ENCODE peak calls at places on chromosomes 11 and 22, in four cellular contexts. G is sigmoid colon, U is stomach, O is A549. K is an unnamed sample.

GRCh38 chr11:128859563-128860441 is 7.3 kb downstream of the KCNJ1 start:
- DNase-seq in U (peak), O (peak), G (no peak), K (peak)

GRCh38 chr11:11798586-11799438 is 43.0 kb upstream of the USP47 start:
- DNase-seq in G (peak), O (peak), U (peak), K (peak)

GRCh38 chr11:108117746-108118371 is 3.5 kb upstream of the ACAT1 start:
- DNase-seq in O (peak), G (no peak), U (no peak), K (no peak)

GRCh38 chr11:17845431-17845881 is 110.9 kb downstream of the KCNC1 start:
- DNase-seq in U (no peak), G (no peak), O (no peak), K (no peak)

GRCh38 chr22:33811208-33811607 is 109.1 kb downstream of the LARGE1 start:
- DNase-seq in O (no peak), G (no peak), U (no peak), K (no peak)

GRCh38 chr22:40116496-40117200 is 61.1 kb upstream of the TNRC6B start:
- DNase-seq in O (no peak), G (no peak), U (no peak), K (no peak)

GRCh38 chr11:1171985-1172728 is 14.4 kb downstream of the MUC5AC start:
- DNase-seq in O (no peak), U (no peak), G (no peak), K (no peak)

GRCh38 chr22:37501610-37502341 is 15.6 kb upstream of the MFNG start:
- DNase-seq in U (peak), G (no peak), O (peak), K (peak)

GRCh38 chr11:131217313-131218297 is 152.8 kb upstream of the NTM start:
- DNase-seq in G (no peak), O (peak), U (no peak), K (no peak)

GRCh38 chr11:6219359-6219758 is 14.0 kb downstream of the C11orf42 start:
- DNase-seq in U (no peak), O (peak), G (no peak), K (no peak)

GRCh38 chr22:24398409-24398808 is 29.0 kb upstream of the ADORA2A start:
- DNase-seq in U (no peak), G (no peak), O (no peak), K (no peak)

GRCh38 chr11:69893631-69894030 is 74.4 kb upstream of the FGF3 start:
- DNase-seq in G (no peak), U (no peak), O (no peak), K (no peak)

GRCh38 chr11:98455500-98456186 is 565.1 kb upstream of the CNTN5 start:
- DNase-seq in U (no peak), G (no peak), O (no peak), K (no peak)

GRCh38 chr11:1390603-1391164 is 950 bp downstream of the BRSK2 start:
- DNase-seq in G (no peak), O (no peak), U (no peak), K (no peak)

GRCh38 chr11:75474240-75474639 is 41.2 kb upstream of the KLHL35 start:
- DNase-seq in U (no peak), O (no peak), G (no peak), K (no peak)

GRCh38 chr22:49618689-49618953 is 209.1 kb downstream of the BRD1 start:
- DNase-seq in U (no peak), G (peak), O (no peak), K (peak)

GRCh38 chr11:15216678-15217077 is 102.0 kb downstream of the INSC start:
- DNase-seq in O (no peak), G (no peak), U (no peak), K (no peak)

GRCh38 chr22:26170112-26170492 is 840 bp downstream of the SEZ6L start:
- DNase-seq in O (no peak), U (no peak), G (no peak), K (no peak)

GRCh38 chr22:26169312-26170111 is at the start of gene SEZ6L:
- DNase-seq in O (no peak), U (no peak), G (no peak), K (no peak)

GRCh38 chr22:26170795-26171194 is 1.5 kb downstream of the SEZ6L start:
- DNase-seq in U (no peak), G (no peak), O (no peak), K (peak)

GRCh38 chr22:26172389-26172990 is 3.2 kb downstream of the SEZ6L start:
- DNase-seq in O (peak), G (no peak), U (no peak), K (no peak)

DNA sequence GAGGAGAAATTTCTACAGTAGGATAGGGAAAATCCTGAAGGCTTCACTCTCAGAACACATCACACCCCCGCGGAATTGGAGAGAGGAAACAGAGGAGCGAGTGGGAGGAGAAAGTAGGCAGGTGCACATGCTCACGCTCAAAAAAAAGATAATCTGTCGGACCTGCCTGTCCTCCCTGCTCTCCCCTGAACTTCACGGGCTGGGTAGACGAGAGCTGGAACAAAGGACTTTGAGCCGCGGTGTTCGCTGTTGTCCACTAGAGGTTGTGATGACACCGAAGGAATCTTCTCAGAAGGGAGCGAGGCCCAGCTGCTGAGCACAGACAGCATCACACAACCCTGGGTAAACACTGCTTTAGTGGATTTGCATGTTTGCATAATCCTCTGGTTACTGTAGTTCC is 5.0 kb downstream of the SEZ6L start:
- DNase-seq in O (peak), G (no peak), U (no peak), K (no peak)
- TF ChIP-seq CTCF in O (no peak), G (no peak), U (no peak), K (no peak)

GRCh38 chr11:13052130-13052541 is 43.0 kb downstream of the RASSF10 start:
- DNase-seq in U (peak), O (no peak), G (no peak), K (no peak)
- TF ChIP-seq EP300 in U (no peak), O (no peak), G (no peak), K (no peak)

DNA sequence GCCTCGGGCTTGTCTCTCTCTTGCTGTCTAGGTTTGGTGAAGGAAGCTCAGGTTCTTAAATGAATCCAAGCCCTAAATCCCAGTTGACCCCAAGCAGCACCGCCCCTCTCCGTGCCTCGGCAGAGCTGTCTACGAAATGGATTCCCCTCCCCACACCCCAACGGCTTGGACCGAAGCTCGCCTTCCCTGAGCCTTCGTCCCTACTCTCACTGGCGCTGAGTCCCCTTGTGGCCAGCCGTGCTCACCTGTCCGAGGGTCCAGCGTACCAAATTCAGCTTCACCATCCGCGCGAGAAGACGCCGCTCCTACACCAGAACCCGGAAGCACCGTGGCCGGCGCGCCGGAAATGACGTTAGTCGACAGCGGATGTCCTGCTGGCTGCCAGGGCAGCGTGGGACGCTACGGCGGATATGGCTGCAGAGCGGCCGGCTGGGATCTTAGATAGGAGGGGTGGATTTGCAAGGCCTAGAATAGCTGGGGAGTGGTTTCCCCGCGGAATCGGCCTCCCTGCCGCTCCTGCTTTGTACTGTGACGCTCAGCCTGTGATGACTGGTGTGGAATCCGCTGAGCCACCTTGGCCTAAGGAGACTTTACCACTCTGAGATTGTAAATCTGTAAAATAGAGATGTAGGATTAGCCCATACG is at the start of gene TFIP11:
- DNase-seq in G (peak), O (peak), U (peak), K (peak)
- TF ChIP-seq POLR2A in G (peak), O (peak), U (no peak), K (peak)

GRCh38 chr22:21727768-21728167 is 7.8 kb downstream of the YPEL1 start:
- DNase-seq in O (no peak), U (no peak), G (no peak), K (no peak)

GRCh38 chr22:21725956-21726649 is 9.5 kb downstream of the YPEL1 start:
- DNase-seq in U (no peak), O (no peak), G (no peak), K (no peak)

GRCh38 chr22:21728270-21728669 is 7.3 kb downstream of the YPEL1 start:
- DNase-seq in O (no peak), G (no peak), U (no peak), K (no peak)

GRCh38 chr22:21727159-21727558 is 8.4 kb downstream of the YPEL1 start:
- DNase-seq in O (no peak), U (no peak), G (no peak), K (no peak)

DNA sequence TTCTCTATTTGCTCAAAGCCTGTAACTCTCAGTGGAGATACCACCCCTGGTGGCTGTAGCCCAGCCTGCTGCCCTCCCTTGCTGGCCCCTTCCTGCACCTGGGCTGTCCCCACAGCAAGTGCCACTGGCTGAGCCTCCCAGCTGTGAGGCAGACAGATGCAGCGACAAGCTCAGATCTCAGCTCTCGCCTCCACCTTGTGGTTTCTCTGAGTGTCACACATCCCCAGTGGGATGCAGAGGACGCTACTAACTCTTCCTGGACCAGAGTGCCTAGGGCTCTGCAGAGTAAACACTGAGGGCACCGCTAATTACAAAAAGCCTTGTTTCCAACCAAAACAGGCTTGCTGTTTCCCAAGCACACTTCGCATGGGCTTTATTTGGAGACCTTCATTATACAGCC is 8.9 kb downstream of the YPEL1 start:
- DNase-seq in O (peak), G (no peak), U (no peak), K (no peak)
- TF ChIP-seq CTCF in O (peak), G (no peak), U (no peak), K (no peak)

GRCh38 chr22:32661296-32661695 is 140.2 kb upstream of the TIMP3 start:
- DNase-seq in G (peak), U (no peak), O (no peak), K (no peak)

GRCh38 chr22:32662587-32662915 is 139.0 kb upstream of the TIMP3 start:
- DNase-seq in O (no peak), G (no peak), U (no peak), K (no peak)

GRCh38 chr22:32655068-32655467 is 146.4 kb upstream of the TIMP3 start:
- DNase-seq in O (no peak), U (no peak), G (no peak), K (no peak)

GRCh38 chr22:32661737-32662586 is 139.5 kb upstream of the TIMP3 start:
- DNase-seq in U (no peak), O (no peak), G (no peak), K (no peak)

DNA sequence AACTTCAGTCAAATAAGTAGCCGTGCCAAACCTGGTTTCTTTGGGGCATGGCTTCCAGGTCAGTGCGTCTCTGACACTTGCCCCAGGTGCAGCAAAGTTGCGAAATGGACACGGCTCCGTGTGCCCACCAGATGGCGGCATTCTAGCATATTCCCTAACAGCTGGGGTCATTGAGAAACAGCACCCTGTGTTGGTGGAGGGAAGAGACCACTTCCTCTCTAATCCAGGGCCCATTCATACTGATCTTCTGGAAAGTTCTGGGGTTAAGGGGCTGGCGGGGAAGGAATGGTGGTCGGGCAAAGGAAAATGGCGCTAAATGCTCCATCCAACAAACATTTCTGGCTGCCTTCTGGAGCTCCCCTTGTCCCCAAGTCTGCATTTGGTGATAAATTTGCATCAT is 141.2 kb upstream of the TIMP3 start:
- DNase-seq in U (peak), O (peak), G (peak), K (peak)
- TF ChIP-seq EP300 in U (no peak), O (no peak), G (no peak), K (no peak)

DNA sequence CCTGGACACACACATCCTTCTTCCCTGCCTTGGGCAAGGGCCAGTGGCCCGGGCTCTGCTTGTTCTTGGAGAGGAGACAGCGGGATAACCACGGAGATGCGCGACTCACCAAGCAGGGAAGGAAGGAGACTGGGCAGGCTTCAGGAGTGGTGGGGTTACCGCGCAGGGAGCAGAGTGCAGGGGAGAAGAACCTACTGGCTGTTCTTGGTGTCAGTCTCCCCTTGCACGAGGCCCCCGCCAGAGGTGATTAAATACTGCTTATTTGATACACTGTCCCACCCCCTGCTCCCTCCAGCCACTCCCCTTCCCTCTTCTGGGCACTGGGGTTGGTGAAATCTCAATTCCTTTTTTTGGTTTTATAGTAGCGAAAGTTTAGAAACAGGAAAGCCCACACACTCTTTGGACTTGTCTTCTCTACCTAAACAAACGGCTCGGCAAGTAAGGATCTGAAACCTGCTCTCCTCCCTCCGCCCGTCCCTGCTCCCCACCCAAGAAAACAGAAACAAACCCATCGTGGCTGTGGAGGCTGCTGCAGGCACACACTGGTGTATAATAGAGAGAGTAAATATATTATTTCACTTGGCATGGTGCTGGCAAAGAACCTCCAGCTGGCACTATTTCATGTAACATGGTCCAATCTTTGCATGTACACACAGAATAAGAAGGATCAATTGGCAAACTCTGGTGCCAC is 10.8 kb downstream of the LARGE2 start:
- DNase-seq in O (no peak), G (peak), U (peak), K (peak)
- TF ChIP-seq POLR2A in O (no peak), G (no peak), U (no peak), K (no peak)

GRCh38 chr11:36711104-36711825 is 113.2 kb upstream of the RAG2 start:
- DNase-seq in G (no peak), U (no peak), O (peak), K (no peak)
- TF ChIP-seq CTCF in G (no peak), U (no peak), O (no peak), K (no peak)

GRCh38 chr22:21949569-21949918 is 3.1 kb downstream of the PPM1F start:
- DNase-seq in U (no peak), O (no peak), G (no peak), K (no peak)

GRCh38 chr22:21951062-21951461 is 1.6 kb downstream of the PPM1F start:
- DNase-seq in O (no peak), G (no peak), U (no peak), K (no peak)

GRCh38 chr22:21949948-21950347 is 2.7 kb downstream of the PPM1F start:
- DNase-seq in O (no peak), G (no peak), U (no peak), K (no peak)

GRCh38 chr22:21951931-21952465 is 650 bp downstream of the PPM1F start:
- DNase-seq in G (peak), O (no peak), U (peak), K (peak)

GRCh38 chr22:21952586-21953571 is at the start of gene PPM1F:
- DNase-seq in G (peak), U (peak), O (peak), K (peak)
- TF ChIP-seq EP300 in G (no peak), U (no peak), O (no peak), K (no peak)

DNA sequence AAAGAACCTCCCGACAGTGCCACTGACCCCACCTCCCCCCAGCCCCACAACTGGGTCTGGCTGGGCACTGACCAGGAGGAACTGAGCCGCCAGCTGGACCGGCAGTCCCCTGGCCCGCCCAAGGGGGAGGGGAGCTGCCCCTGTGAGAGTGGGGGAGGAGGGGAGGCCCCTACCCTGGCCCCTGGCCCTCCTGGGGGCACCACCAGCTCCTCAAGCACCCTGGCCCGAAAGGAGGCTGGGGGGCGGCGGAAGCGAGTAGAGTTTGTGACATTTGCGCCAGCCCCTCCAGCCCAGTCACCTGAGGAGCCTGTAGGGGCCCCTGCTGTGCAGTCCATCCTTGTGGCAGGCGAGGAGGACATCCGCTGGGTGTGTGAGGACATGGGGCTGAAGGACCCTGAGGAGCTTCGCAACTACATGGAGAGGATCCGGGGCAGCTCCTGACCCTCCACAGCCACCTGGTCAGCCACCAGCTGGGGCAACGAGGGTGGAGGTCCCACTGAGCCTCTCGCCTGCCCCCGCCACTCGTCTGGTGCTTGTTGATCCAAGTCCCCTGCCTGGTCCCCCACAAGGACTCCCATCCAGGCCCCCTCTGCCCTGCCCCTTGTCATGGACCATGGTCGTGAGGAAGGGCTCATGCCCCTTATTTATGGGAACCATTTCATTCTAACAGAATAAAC is 12.3 kb downstream of the TMEM132A start:
- DNase-seq in U (no peak), O (no peak), G (no peak), K (no peak)
- TF ChIP-seq POLR2A in U (no peak), O (no peak), G (no peak), K (no peak)

GRCh38 chr11:86571273-86571948 is 101.0 kb downstream of the ME3 start:
- DNase-seq in G (no peak), O (peak), U (no peak), K (no peak)
- TF ChIP-seq CTCF in G (peak), O (peak), U (no peak), K (no peak)